ENCODE peak calls at places on chromosomes 5 and 9, in seven cellular contexts. W, I, O, D, A, R and X are unnamed samples.

GRCh38 chr5:120139039-120139438 is 325.1 kb upstream of the PRR16 start:
- DNase-seq in R (peak; percentile 6), I (no peak), W (no peak), O (peak; percentile 86), A (no peak), D (peak; percentile 70), X (peak; percentile 29)

GRCh38 chr5:132825165-132825823 is 5.2 kb downstream of the SHROOM1 start:
- DNase-seq in D (no peak), A (no peak), R (no peak), W (no peak), O (no peak), I (no peak), X (no peak)

GRCh38 chr9:8679405-8679951 is 879.9 kb upstream of the DMAC1 start:
- DNase-seq in A (no peak), R (no peak), D (no peak), W (no peak), O (no peak), I (no peak), X (no peak)

GRCh38 chr9:130479587-130479986 is 34.8 kb downstream of the ASS1 start:
- DNase-seq in A (no peak), R (no peak), D (no peak), O (no peak), W (no peak), I (no peak), X (no peak)

GRCh38 chr9:120016231-120016630 is 563.7 kb downstream of the CDK5RAP2 start:
- DNase-seq in R (no peak), O (no peak), I (no peak), A (no peak), D (no peak), W (no peak), X (no peak)

GRCh38 chr5:66595877-66596790 is at the start of gene MAST4:
- DNase-seq in O (peak; percentile 98), D (peak; percentile 23), W (peak; percentile 87), A (peak; percentile 86), R (peak; percentile 73), I (peak; percentile 93), X (peak; percentile 80)

GRCh38 chr9:127423591-127423933 is 620 bp upstream of the ZNF79 start:
- DNase-seq in A (no peak), W (no peak), D (no peak), O (peak; percentile 73), I (no peak), R (no peak), X (no peak)

GRCh38 chr5:134545070-134545868 is 19.8 kb downstream of the JADE2 start:
- DNase-seq in I (no peak), W (no peak), O (no peak), A (no peak), R (no peak), D (no peak), X (no peak)

GRCh38 chr5:150159741-150160179 is 4.1 kb upstream of the PDGFRB start:
- DNase-seq in I (no peak), O (no peak), D (no peak), A (no peak), W (no peak), R (no peak), X (no peak)

GRCh38 chr9:134494905-134495304 is 146.7 kb upstream of the COL5A1 start:
- DNase-seq in O (no peak), R (no peak), A (no peak), I (no peak), W (no peak), D (no peak), X (no peak)

GRCh38 chr5:68875351-68875750 is 218.5 kb upstream of the SLC30A5 start:
- DNase-seq in W (no peak), O (no peak), I (no peak), R (no peak), D (no peak), A (no peak), X (no peak)